ENCODE peak calls at places on chromosomes 16 and 17, in five cellular contexts. I is pancreas; M is GM20000; N is fibroblast of lung; G is stimulated activated CD8-positive, alpha-beta memory T cell treated with anti-CD3 and anti-CD28 coated beads, Interleukin-12 subunit alpha, Interleukin-12 subunit beta, amount 100 ng/mL, for 4 hours. S is an unnamed sample.
A peak's percentile ranks its signal among the peaks of the same experiment; 100 is the strongest.

GRCh38 chr17:33674685-33675084 is 381.6 kb upstream of the ASIC2 start:
- DNase-seq in I (peak; percentile 71), M (peak; percentile 65), N (peak; percentile 62), G (no peak), S (peak; percentile 12)

GRCh38 chr16:88430524-88431446 is 22.3 kb upstream of the ZFPM1 start:
- DNase-seq in I (no peak), M (peak; percentile 91), N (peak; percentile 22), G (peak; percentile 17), S (no peak)

GRCh38 chr17:82238562-82239201 is 9.8 kb downstream of the SLC16A3 start:
- DNase-seq in I (no peak), M (peak; percentile 82), N (peak; percentile 76), G (peak; percentile 39), S (no peak)

GRCh38 chr16:89525146-89525913 is 17.1 kb downstream of the SPG7 start:
- DNase-seq in I (no peak), M (peak; percentile 64), N (no peak), G (no peak), S (no peak)

GRCh38 chr16:50371936-50372595 is 3.3 kb upstream of the BRD7 start:
- DNase-seq in I (no peak), M (no peak), N (peak; percentile 21), G (no peak), S (no peak)

GRCh38 chr16:57480127-57480753 is 6.1 kb downstream of the DOK4 start:
- DNase-seq in I (peak; percentile 84), M (no peak), N (peak; percentile 14), G (no peak), S (no peak)

GRCh38 chr16:53029971-53030370 is 22.7 kb downstream of the CHD9NB start:
- DNase-seq in I (no peak), M (no peak), N (no peak), G (no peak), S (no peak)

GRCh38 chr17:73156166-73156840 is 8.5 kb upstream of the SSTR2 start:
- DNase-seq in I (peak; percentile 89), M (peak; percentile 80), N (peak; percentile 67), G (peak; percentile 22), S (peak; percentile 32)

GRCh38 chr17:43003542-43004172 is 2.9 kb upstream of the IFI35 start:
- DNase-seq in I (peak; percentile 25), M (no peak), N (peak; percentile 41), G (no peak), S (no peak)

GRCh38 chr17:75572713-75573539 is 14.7 kb upstream of the MYO15B start:
- DNase-seq in I (no peak), M (no peak), N (no peak), G (no peak), S (no peak)

GRCh38 chr17:76079577-76080206 is 710 bp downstream of the ZACN start:
- DNase-seq in I (peak; percentile 56), M (peak; percentile 45), N (no peak), G (no peak), S (no peak)

GRCh38 chr16:57194512-57194911 is 8.4 kb downstream of the RSPRY1 start:
- DNase-seq in I (no peak), M (no peak), N (peak; percentile 87), G (no peak), S (no peak)

GRCh38 chr17:78716814-78717393 is 65.2 kb downstream of the CYTH1 start:
- DNase-seq in I (peak; percentile 77), M (no peak), N (peak; percentile 45), G (no peak), S (no peak)

GRCh38 chr17:69492410-69493071 is 78.0 kb downstream of the MAP2K6 start:
- DNase-seq in I (no peak), M (no peak), N (peak; percentile 81), G (no peak), S (no peak)

GRCh38 chr17:80948961-80949450 is 42.6 kb upstream of the CHMP6 start:
- DNase-seq in I (peak; percentile 43), M (no peak), N (no peak), G (no peak), S (no peak)

GRCh38 chr17:38671939-38672720 is 2.6 kb downstream of the EPOP start:
- DNase-seq in I (no peak), M (no peak), N (no peak), G (no peak), S (no peak)

GRCh38 chr17:888998-889401 is 90.6 kb downstream of the NXN start:
- DNase-seq in I (no peak), M (no peak), N (no peak), G (no peak), S (no peak)

GRCh38 chr16:49836218-49836617 is 19.7 kb downstream of the ZNF423 start:
- DNase-seq in I (no peak), M (no peak), N (no peak), G (no peak), S (no peak)

GRCh38 chr16:104828-105374 is 26.9 kb downstream of the MPG start:
- DNase-seq in I (no peak), M (no peak), N (no peak), G (no peak), S (no peak)

GRCh38 chr17:38674013-38674748 is 576 bp downstream of the EPOP start:
- DNase-seq in I (peak; percentile 77), M (peak; percentile 55), N (no peak), G (peak; percentile 27), S (no peak)

GRCh38 chr16:24800586-24800985 is 45.2 kb upstream of the SLC5A11 start:
- DNase-seq in I (no peak), M (no peak), N (peak; percentile 33), G (no peak), S (no peak)

GRCh38 chr16:87686697-87687570 is 78.9 kb downstream of the KLHDC4 start:
- DNase-seq in I (no peak), M (no peak), N (no peak), G (no peak), S (no peak)

GRCh38 chr17:49434821-49435581 is 20.3 kb upstream of the PHB1 start:
- DNase-seq in I (no peak), M (peak; percentile 81), N (peak; percentile 42), G (no peak), S (peak; percentile 19)

GRCh38 chr17:34567665-34568064 is 11.7 kb upstream of the TMEM132E start:
- DNase-seq in I (no peak), M (no peak), N (no peak), G (no peak), S (no peak)

GRCh38 chr16:29663020-29663828 is at the start of gene SPN:
- DNase-seq in I (no peak), M (peak; percentile 82), N (no peak), G (peak; percentile 21), S (peak; percentile 67)

GRCh38 chr17:62751350-62751691 is 56.8 kb downstream of the MARCHF10 start:
- DNase-seq in I (no peak), M (no peak), N (no peak), G (no peak), S (no peak)

GRCh38 chr16:9484901-9485300 is 393.5 kb downstream of the HAPSTR1 start:
- DNase-seq in I (no peak), M (no peak), N (no peak), G (no peak), S (no peak)

GRCh38 chr17:58587713-58588117 is 73.3 kb upstream of the MTMR4 start:
- DNase-seq in I (peak; percentile 74), M (peak; percentile 77), N (peak; percentile 37), G (peak; percentile 11), S (peak; percentile 18)

GRCh38 chr16:72149676-72150464 is 22.1 kb downstream of the PMFBP1 start:
- DNase-seq in I (no peak), M (no peak), N (no peak), G (no peak), S (no peak)

GRCh38 chr16:56480776-56481467 is 29.6 kb downstream of the OGFOD1 start:
- DNase-seq in I (no peak), M (no peak), N (no peak), G (no peak), S (no peak)

GRCh38 chr16:1174477-1175357 is 21.8 kb downstream of the CACNA1H start:
- DNase-seq in I (no peak), M (no peak), N (peak; percentile 15), G (no peak), S (no peak)

GRCh38 chr17:60610481-60610880 is 10.5 kb downstream of the PPM1D start:
- DNase-seq in I (no peak), M (no peak), N (peak; percentile 72), G (no peak), S (no peak)

GRCh38 chr16:7791191-7791590 is 458.5 kb downstream of the RBFOX1 start:
- DNase-seq in I (no peak), M (no peak), N (no peak), G (no peak), S (no peak)

GRCh38 chr17:81130385-81131288 is 34.7 kb upstream of the PVALEF start:
- DNase-seq in I (no peak), M (no peak), N (no peak), G (no peak), S (no peak)

GRCh38 chr17:41818024-41818423 is 5.2 kb downstream of the FKBP10 start:
- DNase-seq in I (no peak), M (no peak), N (no peak), G (no peak), S (no peak)

GRCh38 chr17:33438136-33438535 is 145.0 kb upstream of the ASIC2 start:
- DNase-seq in I (no peak), M (no peak), N (peak; percentile 48), G (no peak), S (no peak)

GRCh38 chr16:12570046-12570618 is 233.6 kb downstream of the CPPED1 start:
- DNase-seq in I (peak; percentile 20), M (no peak), N (no peak), G (no peak), S (no peak)

GRCh38 chr16:28964527-28964926 is 10.1 kb upstream of the SPNS1 start:
- DNase-seq in I (no peak), M (no peak), N (no peak), G (no peak), S (no peak)

GRCh38 chr16:75252946-75253911 is 1.8 kb upstream of the BCAR1 start:
- DNase-seq in I (no peak), M (no peak), N (peak; percentile 52), G (no peak), S (no peak)

GRCh38 chr16:25707982-25708583 is 16.3 kb downstream of the HS3ST4 start:
- DNase-seq in I (no peak), M (peak; percentile 42), N (no peak), G (no peak), S (peak; percentile 1)